ENCODE peak calls at places on chromosomes 16 and 17, in eight cellular contexts. E, N, W, Y, T, U, I and M are unnamed samples.

GRCh38 chr17:41406205-41406604 is 8.8 kb upstream of the KRT31 start:
- DNase-seq in N (no peak), U (no peak), E (no peak), W (no peak), Y (no peak), T (no peak), I (no peak), M (no peak)

GRCh38 chr17:21376835-21377690 is 906 bp downstream of the KCNJ12 start:
- DNase-seq in I (peak), N (no peak), Y (no peak), T (peak), U (no peak), W (no peak), E (no peak), M (peak)

GRCh38 chr17:34902761-34903325 is 58.4 kb downstream of the CCT6B start:
- DNase-seq in W (no peak), T (no peak), E (no peak), U (no peak), N (no peak), Y (no peak), I (no peak), M (no peak)

GRCh38 chr17:78064708-78065107 is 63.8 kb downstream of the TMC6 start:
- DNase-seq in I (no peak), E (no peak), T (no peak), Y (no peak), N (no peak), U (no peak), W (no peak), M (no peak)

GRCh38 chr17:12053552-12053951 is 32.9 kb downstream of the MAP2K4 start:
- DNase-seq in W (no peak), U (no peak), E (no peak), T (no peak), N (no peak), I (no peak), Y (no peak), M (no peak)

GRCh38 chr16:70520612-70521297 is 2.6 kb downstream of the COG4 start:
- DNase-seq in T (peak), E (no peak), U (no peak), W (no peak), Y (peak), I (peak), N (no peak), M (no peak)

GRCh38 chr17:74528491-74529199 is 2.6 kb downstream of the CD300LB start:
- DNase-seq in N (no peak), U (no peak), T (no peak), I (peak), E (no peak), Y (peak), W (peak), M (no peak)

GRCh38 chr17:7260601-7261376 is 1.5 kb downstream of the CLDN7 start:
- DNase-seq in E (peak), I (peak), W (no peak), N (no peak), U (peak), T (no peak), Y (no peak), M (no peak)

GRCh38 chr17:48048321-48049140 is at the start of gene NFE2L1:
- DNase-seq in E (peak), I (peak), U (peak), Y (peak), T (peak), N (peak), W (peak), M (peak)

GRCh38 chr17:6752068-6752909 is 3.6 kb upstream of the XAF1 start:
- DNase-seq in U (no peak), W (no peak), I (peak), N (no peak), Y (peak), E (no peak), T (peak), M (no peak)

GRCh38 chr17:56936697-56937322 is 23.0 kb upstream of the TRIM25 start:
- DNase-seq in U (no peak), W (no peak), T (no peak), Y (no peak), I (no peak), E (no peak), N (no peak), M (no peak)

GRCh38 chr16:79601092-79601977 is 798 bp upstream of the MAF start:
- DNase-seq in E (peak), Y (no peak), I (peak), T (no peak), N (peak), U (peak), W (no peak), M (no peak)

GRCh38 chr17:66976781-66977201 is 12.3 kb downstream of the CACNG4 start:
- DNase-seq in E (no peak), U (no peak), Y (no peak), T (peak), W (no peak), I (no peak), N (no peak), M (no peak)

GRCh38 chr16:53089434-53090270 is 34.9 kb downstream of the CHD9 start:
- DNase-seq in U (no peak), W (no peak), I (peak), T (no peak), Y (no peak), N (no peak), E (no peak), M (no peak)

GRCh38 chr17:42249681-42250446 is 26.3 kb downstream of the STAT5B start:
- DNase-seq in U (no peak), I (no peak), N (no peak), E (peak), T (no peak), Y (no peak), W (peak), M (no peak)

GRCh38 chr16:67259705-67260104 is 10.9 kb downstream of the SLC9A5 start:
- DNase-seq in W (no peak), Y (no peak), I (no peak), E (no peak), N (no peak), U (no peak), T (no peak), M (no peak)

GRCh38 chr17:59558953-59559352 is 6.5 kb upstream of the DHX40 start:
- DNase-seq in W (no peak), U (no peak), T (peak), N (peak), E (no peak), Y (peak), I (peak), M (no peak)

GRCh38 chr16:533391-534088 is 6.0 kb downstream of the CAPN15 start:
- DNase-seq in E (no peak), W (no peak), N (peak), Y (no peak), T (peak), U (peak), I (no peak), M (no peak)

GRCh38 chr17:76104140-76104895 is 731 bp upstream of the EXOC7 start:
- DNase-seq in E (no peak), U (no peak), I (no peak), T (no peak), Y (peak), N (no peak), W (no peak), M (no peak)

GRCh38 chr17:40607641-40608040 is 40.0 kb downstream of the SMARCE1 start:
- DNase-seq in W (no peak), I (no peak), Y (no peak), E (peak), N (no peak), T (no peak), U (no peak), M (no peak)

GRCh38 chr17:31112001-31112661 is 17.4 kb downstream of the NF1 start:
- DNase-seq in E (no peak), T (peak), Y (no peak), U (no peak), N (no peak), W (no peak), I (peak), M (no peak)

GRCh38 chr17:50149099-50149424 is 1.4 kb downstream of the PPP1R9B start:
- DNase-seq in I (no peak), T (peak), E (no peak), U (no peak), W (no peak), N (no peak), Y (no peak), M (no peak)

GRCh38 chr17:42132941-42133340 is 10.3 kb downstream of the HSPB9 start:
- DNase-seq in W (no peak), T (peak), N (no peak), Y (peak), U (peak), E (no peak), I (peak), M (no peak)

GRCh38 chr17:16439303-16439791 is 24.0 kb downstream of the TRPV2 start:
- DNase-seq in Y (no peak), I (peak), W (no peak), E (no peak), T (no peak), N (no peak), U (no peak), M (no peak)

GRCh38 chr16:28001642-28002041 is 61.9 kb downstream of the GSG1L start:
- DNase-seq in T (no peak), W (no peak), E (no peak), I (no peak), Y (no peak), N (no peak), U (no peak), M (no peak)

GRCh38 chr17:81508639-81509047 is 4.0 kb downstream of the ACTG1 start:
- DNase-seq in N (no peak), Y (no peak), U (no peak), T (peak), E (no peak), I (peak), W (no peak), M (no peak)

GRCh38 chr17:59607817-59608403 is 11.8 kb upstream of the CLTC start:
- DNase-seq in W (no peak), T (peak), U (no peak), I (no peak), N (no peak), Y (peak), E (peak), M (peak)

GRCh38 chr16:17468611-17469010 is 2.1 kb downstream of the XYLT1 start:
- DNase-seq in E (no peak), T (no peak), U (no peak), I (peak), W (no peak), N (no peak), Y (no peak), M (no peak)

GRCh38 chr17:59369026-59369724 is 37.7 kb downstream of the YPEL2 start:
- DNase-seq in T (no peak), E (peak), I (peak), W (no peak), N (no peak), U (no peak), Y (no peak), M (no peak)

GRCh38 chr17:64001091-64001579 is 3.0 kb downstream of the PRR29 start:
- DNase-seq in E (peak), W (no peak), U (no peak), Y (no peak), N (no peak), T (no peak), I (no peak), M (no peak)

GRCh38 chr16:54397190-54397835 is 110.7 kb upstream of the IRX3 start:
- DNase-seq in N (no peak), E (no peak), Y (no peak), I (peak), W (no peak), T (peak), U (no peak), M (no peak)

GRCh38 chr17:33977729-33978514 is 277.2 kb upstream of the CCL2 start:
- DNase-seq in W (no peak), E (no peak), Y (no peak), T (no peak), I (no peak), U (no peak), N (no peak), M (no peak)

GRCh38 chr17:49224198-49224996 is 6.2 kb downstream of the PHOSPHO1 start:
- DNase-seq in T (peak), N (no peak), W (no peak), Y (no peak), I (no peak), U (peak), E (peak), M (no peak)

GRCh38 chr17:38898291-38898679 is 27.1 kb upstream of the LASP1NB start:
- DNase-seq in N (no peak), I (no peak), E (no peak), Y (peak), T (no peak), U (peak), W (no peak), M (no peak)